ENCODE peak calls at places on chromosomes 11 and 22, in five cellular contexts. L is AG04450; Y is CD4-positive, alpha-beta T cell; R is left kidney; A is LHCN-M2. T is an unnamed sample.
A peak's percentile ranks its signal among the peaks of the same experiment; 100 is the strongest.

GRCh38 chr11:78429667-78430066 is 12.0 kb upstream of the GAB2 start:
- DNase-seq in L (no peak), Y (no peak), R (no peak), A (no peak), T (no peak)

GRCh38 chr11:117282956-117283355 is 8.2 kb upstream of the BACE1-AS start:
- DNase-seq in L (no peak), Y (no peak), R (no peak), A (no peak), T (no peak)

GRCh38 chr22:38230108-38230825 is 28.5 kb downstream of the MAFF start:
- DNase-seq in L (no peak), Y (peak; percentile 19), R (peak; percentile 56), A (peak; percentile 43), T (peak; percentile 68)

GRCh38 chr11:75240381-75241035 is at the start of gene TPBGL:
- DNase-seq in L (no peak), Y (no peak), R (peak; percentile 79), A (no peak), T (no peak)

GRCh38 chr11:33701831-33702230 is 1.2 kb upstream of the C11orf91 start:
- DNase-seq in L (no peak), Y (no peak), R (peak; percentile 42), A (peak; percentile 91), T (peak; percentile 88)

GRCh38 chr11:128266893-128267292 is 320.5 kb downstream of the ETS1 start:
- DNase-seq in L (no peak), Y (no peak), R (no peak), A (no peak), T (no peak)

GRCh38 chr22:48707749-48708557 is 1119.7 kb downstream of the BRD1 start:
- DNase-seq in L (no peak), Y (no peak), R (peak; percentile 37), A (no peak), T (no peak)

GRCh38 chr11:120073196-120073595 is 64.7 kb downstream of the TRIM29 start:
- DNase-seq in L (no peak), Y (no peak), R (no peak), A (peak; percentile 26), T (no peak)

GRCh38 chr11:130103296-130103814 is 33.7 kb downstream of the APLP2 start:
- DNase-seq in L (peak; percentile 79), Y (no peak), R (peak; percentile 23), A (peak; percentile 99), T (no peak)

GRCh38 chr11:832529-833113 is at the start of gene CD151:
- DNase-seq in L (no peak), Y (no peak), R (peak; percentile 91), A (peak; percentile 70), T (no peak)

GRCh38 chr22:19929586-19930302 is 11.8 kb upstream of the COMT start:
- DNase-seq in L (no peak), Y (no peak), R (no peak), A (no peak), T (no peak)

GRCh38 chr11:61333638-61334433 is 808 bp downstream of the TKFC start:
- DNase-seq in L (no peak), Y (no peak), R (no peak), A (no peak), T (no peak)

GRCh38 chr11:73519266-73519665 is 78.6 kb downstream of the FAM168A start:
- DNase-seq in L (no peak), Y (no peak), R (no peak), A (no peak), T (no peak)

GRCh38 chr22:28407645-28408044 is 272.0 kb downstream of the TTC28 start:
- DNase-seq in L (no peak), Y (no peak), R (no peak), A (no peak), T (no peak)

GRCh38 chr11:68191661-68192579 is 21.2 kb downstream of the KMT5B start:
- DNase-seq in L (no peak), Y (no peak), R (no peak), A (no peak), T (no peak)

GRCh38 chr22:27445876-27446275 is 355.7 kb downstream of the MN1 start:
- DNase-seq in L (no peak), Y (no peak), R (peak; percentile 80), A (no peak), T (no peak)

GRCh38 chr22:49847751-49848689 is 5.6 kb upstream of the ZBED4 start:
- DNase-seq in L (no peak), Y (no peak), R (peak; percentile 43), A (no peak), T (no peak)

GRCh38 chr11:96338910-96339703 is 3.9 kb downstream of the MAML2 start:
- DNase-seq in L (no peak), Y (peak; percentile 9), R (peak; percentile 41), A (peak; percentile 58), T (no peak)

GRCh38 chr11:132540586-132540985 is 991.7 kb downstream of the OPCML start:
- DNase-seq in L (no peak), Y (no peak), R (no peak), A (no peak), T (no peak)

GRCh38 chr11:119168471-119169271 is at the start of gene NLRX1:
- DNase-seq in L (peak; percentile 39), Y (peak; percentile 77), R (peak; percentile 94), A (peak; percentile 82), T (peak; percentile 59)

GRCh38 chr11:134579709-134580634 is 167.9 kb upstream of the B3GAT1 start:
- DNase-seq in L (no peak), Y (no peak), R (no peak), A (no peak), T (no peak)

GRCh38 chr22:39808087-39808486 is 85.5 kb downstream of the ENTHD1 start:
- DNase-seq in L (no peak), Y (no peak), R (peak; percentile 22), A (peak; percentile 9), T (no peak)

GRCh38 chr11:68940651-68941323 is 37.1 kb downstream of the IGHMBP2 start:
- DNase-seq in L (no peak), Y (no peak), R (no peak), A (no peak), T (no peak)

T was measured in pulmonary artery endothelial cell.